ENCODE peak calls at places on chromosomes 6 and 20, in four cellular contexts. P is psoas muscle, M is cardiac muscle cell, E is PC-9. L is an unnamed sample. For H3K4me1, the result is how much of the 10 kb centered on the place peaks cover.

GRCh38 chr6:147448212-147448611 is 60.3 kb upstream of the SAMD5 start:
- DNase-seq in P (no peak), E (peak), M (no peak), L (no peak)

GRCh38 chr20:57451356-57451755 is 60.2 kb downstream of the RBM38 start:
- DNase-seq in M (no peak), P (no peak), E (no peak), L (no peak)

GRCh38 chr6:89895273-89895874 is 1.1 kb downstream of the GJA10 start:
- DNase-seq in M (peak), P (no peak), E (peak), L (peak)

GRCh38 chr20:7665311-7665863 is 274.9 kb downstream of the HAO1 start:
- DNase-seq in E (no peak), M (no peak), P (no peak), L (no peak)

GRCh38 chr6:83872386-83873118 is 13.1 kb downstream of the CYB5R4 start:
- DNase-seq in M (no peak), E (no peak), P (no peak), L (no peak)

GRCh38 chr6:164168595-164168994 is 754.1 kb downstream of the QKI start:
- DNase-seq in P (no peak), M (no peak), E (no peak), L (no peak)

GRCh38 chr6:166554316-166554715 is 32.2 kb downstream of the RAMACL start:
- DNase-seq in M (no peak), E (no peak), P (no peak), L (peak)

GRCh38 chr6:100230976-100231316 is 233.8 kb downstream of the SIM1 start:
- DNase-seq in M (no peak), P (no peak), E (no peak), L (no peak)

GRCh38 chr6:102118034-102118433 is 724.5 kb downstream of the GRIK2 start:
- DNase-seq in E (no peak), M (no peak), P (no peak), L (no peak)

GRCh38 chr6:136335736-136336362 is 46.2 kb upstream of the BCLAF1 start:
- DNase-seq in E (no peak), M (no peak), P (no peak), L (no peak)

GRCh38 chr6:149967591-149967990 is 3.8 kb downstream of the ULBP1 start:
- DNase-seq in M (no peak), P (no peak), E (no peak), L (no peak)

GRCh38 chr6:5937516-5937915 is 69.2 kb downstream of the NRN1 start:
- DNase-seq in E (no peak), P (no peak), M (no peak), L (no peak)

GRCh38 chr6:364609-365540 is 26.7 kb upstream of the IRF4 start:
- DNase-seq in E (no peak), P (no peak), M (no peak), L (no peak)

GRCh38 chr6:33314943-33315752 is 1.3 kb upstream of the TAPBP start:
- DNase-seq in M (no peak), P (peak), E (peak), L (peak)

GRCh38 chr6:129593233-129593564 is 116.8 kb downstream of the ARHGAP18 start:
- DNase-seq in M (no peak), E (no peak), P (no peak), L (no peak)

GRCh38 chr6:155201461-155202226 is 62.2 kb upstream of the CLDN20 start:
- DNase-seq in E (peak), P (no peak), M (no peak), L (no peak)

GRCh38 chr6:13413466-13413862 is 73.9 kb downstream of the GFOD1 start:
- DNase-seq in E (no peak), P (no peak), M (no peak), L (no peak)

GRCh38 chr6:3360727-3361045 is 96.2 kb downstream of the SLC22A23 start:
- DNase-seq in E (no peak), M (no peak), P (no peak), L (no peak)

GRCh38 chr6:35185302-35185681 is 28.5 kb upstream of the SCUBE3 start:
- DNase-seq in P (peak), E (peak), M (peak), L (peak)

GRCh38 chr6:166765234-166765541 is 138.1 kb upstream of the RPS6KA2 start:
- DNase-seq in P (no peak), E (no peak), M (no peak), L (no peak)

GRCh38 chr6:166691199-166691598 is 64.1 kb upstream of the RPS6KA2 start:
- DNase-seq in M (peak), E (peak), P (peak), L (peak)

GRCh38 chr6:14464049-14464448 is 346.5 kb downstream of the CD83 start:
- DNase-seq in M (no peak), E (no peak), P (no peak), L (no peak)

GRCh38 chr6:71745525-71745924 is 140.8 kb upstream of the RIMS1 start:
- DNase-seq in P (no peak), M (no peak), E (no peak), L (no peak)

GRCh38 chr20:51902933-51903332 is 100.6 kb upstream of the SALL4 start:
- DNase-seq in M (no peak), P (no peak), E (no peak), L (no peak)

GRCh38 chr6:135722679-135723078 is 128.8 kb upstream of the PDE7B start:
- DNase-seq in P (no peak), M (no peak), E (peak), L (no peak)

GRCh38 chr6:38346291-38347079 is 293.2 kb downstream of the BTBD9 start:
- DNase-seq in M (no peak), P (no peak), E (no peak), L (no peak)

GRCh38 chr6:12751694-12752304 is 35.2 kb downstream of the PHACTR1 start:
- DNase-seq in P (peak), E (peak), M (peak), L (peak)

GRCh38 chr6:168052291-168052891 is 26.6 kb downstream of the FRMD1 start:
- DNase-seq in M (no peak), P (no peak), E (peak), L (no peak)

GRCh38 chr6:7114744-7115451 is 7.1 kb downstream of the RREB1 start:
- DNase-seq in P (no peak), M (no peak), E (no peak), L (no peak)
- H3K27ac ChIP-seq in P (peak), M (peak), E (no peak), L (peak)

GRCh38 chr6:36679043-36679821 is 718 bp downstream of the CDKN1A start:
- DNase-seq in M (peak), E (peak), P (peak), L (peak)

GRCh38 chr6:36677059-36677749 is 1.3 kb upstream of the CDKN1A start:
- DNase-seq in P (no peak), E (no peak), M (no peak), L (no peak)

GRCh38 chr6:36676142-36677058 is 2.1 kb upstream of the CDKN1A start:
- DNase-seq in E (no peak), P (no peak), M (no peak), L (no peak)

GRCh38 chr6:36677753-36678487 is 594 bp upstream of the CDKN1A start:
- DNase-seq in M (no peak), E (no peak), P (no peak), L (no peak)

DNA sequence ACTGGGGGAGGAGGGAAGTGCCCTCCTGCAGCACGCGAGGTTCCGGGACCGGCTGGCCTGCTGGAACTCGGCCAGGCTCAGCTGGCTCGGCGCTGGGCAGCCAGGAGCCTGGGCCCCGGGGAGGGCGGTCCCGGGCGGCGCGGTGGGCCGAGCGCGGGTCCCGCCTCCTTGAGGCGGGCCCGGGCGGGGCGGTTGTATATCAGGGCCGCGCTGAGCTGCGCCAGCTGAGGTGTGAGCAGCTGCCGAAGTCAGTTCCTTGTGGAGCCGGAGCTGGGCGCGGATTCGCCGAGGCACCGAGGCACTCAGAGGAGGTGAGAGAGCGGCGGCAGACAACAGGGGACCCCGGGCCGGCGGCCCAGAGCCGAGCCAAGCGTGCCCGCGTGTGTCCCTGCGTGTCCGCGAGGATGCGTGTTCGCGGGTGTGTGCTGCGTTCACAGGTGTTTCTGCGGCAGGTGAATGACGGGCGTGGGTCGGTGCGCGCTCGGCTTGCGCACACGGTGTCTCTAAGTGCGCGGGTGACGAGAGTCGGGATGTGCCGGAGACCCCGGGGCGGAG is at the start of gene CDKN1A:
- DNase-seq in E (peak), P (peak), M (peak), L (peak)
- TF ChIP-seq CTCF in E (no peak), P (no peak), M (no peak), L (peak)

GRCh38 chr6:27748662-27749061 is 163.5 kb downstream of the OR2B2 start:
- DNase-seq in M (no peak), P (no peak), E (no peak), L (no peak)
- H3K4me1 ChIP-seq in M (under half), P (under half), E (under half), L (under half)

GRCh38 chr20:58574014-58574413 is 58.8 kb upstream of the APCDD1L start:
- DNase-seq in P (no peak), E (no peak), M (no peak), L (no peak)

GRCh38 chr20:58575776-58576589 is 60.8 kb upstream of the APCDD1L start:
- DNase-seq in E (no peak), M (no peak), P (no peak), L (no peak)

GRCh38 chr20:58573257-58573656 is 58.1 kb upstream of the APCDD1L start:
- DNase-seq in M (no peak), P (no peak), E (no peak), L (no peak)

GRCh38 chr20:58576590-58576944 is 61.4 kb upstream of the APCDD1L start:
- DNase-seq in M (no peak), E (no peak), P (no peak), L (no peak)

GRCh38 chr20:58574469-58574868 is 59.3 kb upstream of the APCDD1L start:
- DNase-seq in M (no peak), E (no peak), P (no peak), L (no peak)
- H3K27ac ChIP-seq in M (no peak), E (no peak), P (no peak), L (no peak)

GRCh38 chr6:133512410-133513016 is 271.4 kb downstream of the EYA4 start:
- DNase-seq in M (peak), E (peak), P (peak), L (peak)
- TF ChIP-seq CTCF in M (peak), E (peak), P (peak), L (peak)

GRCh38 chr6:41085182-41085581 is 12.4 kb downstream of the NFYA start:
- DNase-seq in P (no peak), E (no peak), M (no peak), L (no peak)

GRCh38 chr6:41083072-41083471 is 10.3 kb downstream of the NFYA start:
- DNase-seq in M (no peak), P (no peak), E (no peak), L (no peak)

GRCh38 chr6:41077536-41077935 is 4.8 kb downstream of the NFYA start:
- DNase-seq in M (no peak), E (no peak), P (no peak), L (no peak)

GRCh38 chr6:41079080-41079479 is 6.3 kb downstream of the NFYA start:
- DNase-seq in M (no peak), E (no peak), P (no peak), L (no peak)

GRCh38 chr6:41080623-41081022 is 7.8 kb downstream of the NFYA start:
- DNase-seq in P (no peak), E (no peak), M (no peak), L (no peak)
- H3K4me1 ChIP-seq in P (under half), E (under half), M (under half), L (under half)

GRCh38 chr6:152233547-152234320 is 403.4 kb downstream of the SYNE1 start:
- DNase-seq in E (no peak), P (no peak), M (no peak), L (no peak)
- H3K27ac ChIP-seq in E (no peak), P (no peak), M (no peak), L (peak)

GRCh38 chr6:142853244-142854180 is 91.5 kb downstream of the HIVEP2 start:
- DNase-seq in M (no peak), P (no peak), E (peak), L (no peak)
- TF ChIP-seq CTCF in M (no peak), P (no peak), E (no peak), L (no peak)

L was measured in heart right ventricle.